ENCODE peak calls at places on chromosomes 4 and X, in four cellular contexts. A, H, N and J are unnamed samples.

GRCh38 chrX:38102875-38103274 is 96.5 kb downstream of the SYTL5 start:
- DNase-seq in A (no peak), H (no peak), N (no peak), J (no peak)

GRCh38 chr4:143606470-143606869 is 93.0 kb downstream of the SMARCA5 start:
- DNase-seq in A (no peak), H (no peak), N (no peak), J (no peak)

GRCh38 chrX:38774249-38774648 is 27.0 kb upstream of the MID1IP1 start:
- DNase-seq in A (no peak), H (no peak), N (no peak), J (no peak)

GRCh38 chr4:2324891-2325290 is 63.0 kb upstream of the MXD4 start:
- DNase-seq in A (no peak), H (no peak), N (no peak), J (no peak)

GRCh38 chr4:38131371-38132139 is 171.4 kb downstream of the PTTG2 start:
- DNase-seq in A (no peak), H (no peak), N (no peak), J (no peak)

GRCh38 chr4:61531188-61531587 is 331.1 kb downstream of the ADGRL3 start:
- DNase-seq in A (no peak), H (no peak), N (no peak), J (peak; percentile 38)

GRCh38 chr4:139241784-139242151 is 38.3 kb downstream of the MGARP start:
- DNase-seq in A (no peak), H (no peak), N (no peak), J (no peak)

GRCh38 chr4:182547435-182547834 is 304.2 kb downstream of the TENM3 start:
- DNase-seq in A (no peak), H (no peak), N (no peak), J (no peak)

GRCh38 chr4:13654158-13654797 is 26.8 kb upstream of the BOD1L1 start:
- DNase-seq in A (peak; percentile 62), H (peak; percentile 79), N (peak; percentile 92), J (peak; percentile 66)

GRCh38 chr4:47642985-47643745 is 158.1 kb downstream of the ATP10D start:
- DNase-seq in A (no peak), H (no peak), N (no peak), J (no peak)

GRCh38 chr4:139042981-139043460 is 27.4 kb downstream of the NOCT start:
- DNase-seq in A (no peak), H (no peak), N (no peak), J (no peak)

GRCh38 chr4:183035726-183036415 is 63.2 kb upstream of the WWC2 start:
- DNase-seq in A (no peak), H (no peak), N (no peak), J (no peak)

GRCh38 chr4:38924266-38924827 is 56.7 kb downstream of the FAM114A1 start:
- DNase-seq in A (no peak), H (no peak), N (no peak), J (peak; percentile 81)

DNA sequence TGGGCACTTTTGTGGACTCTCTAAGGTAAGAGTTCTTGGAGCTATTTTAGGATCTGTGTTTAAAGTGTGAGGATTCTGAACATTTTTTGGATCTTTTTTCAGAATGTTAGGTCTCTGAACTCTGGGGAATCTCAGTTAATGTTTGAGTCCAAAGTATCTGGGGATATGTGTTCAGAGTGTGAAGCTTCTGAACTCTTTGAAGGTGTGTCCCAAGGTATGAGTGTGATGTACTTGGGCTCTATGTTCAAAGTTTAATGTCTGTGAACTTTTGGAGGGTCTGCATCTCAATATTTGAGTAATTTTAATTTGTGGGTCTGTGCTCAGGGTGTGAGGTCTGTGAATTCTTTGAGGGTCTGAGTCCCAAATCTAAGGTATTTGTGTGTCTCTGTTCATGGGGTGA is 35.4 kb upstream of the PAGE4 start:
- DNase-seq in A (no peak), H (no peak), N (no peak), J (no peak)
- H3K9me3 ChIP-seq in A (no peaks in the 10 kb centered on the region), H (no peaks in the 10 kb centered on the region), N (no peaks in the 10 kb centered on the region), J (no peaks in the 10 kb centered on the region)

GRCh38 chr4:26838055-26838842 is 22.4 kb upstream of the STIM2 start:
- DNase-seq in A (no peak), H (no peak), N (no peak), J (no peak)
- H3K4me1 ChIP-seq in A (peaks cover 5% of the 10 kb centered on the region), H (no peaks in the 10 kb centered on the region), N (no peaks in the 10 kb centered on the region), J (no peaks in the 10 kb centered on the region)

GRCh38 chr4:53558061-53558801 is 33.1 kb downstream of the LNX1 start:
- DNase-seq in A (no peak), H (no peak), N (no peak), J (peak; percentile 12)
- H3K4me3 ChIP-seq in A (no peak overlapping the region), H (no peak overlapping the region), N (no peak overlapping the region), J (no peak overlapping the region)

GRCh38 chr4:1323280-1323634 is 23.8 kb upstream of the UVSSA start:
- DNase-seq in A (no peak), H (no peak), N (no peak), J (no peak)
- H3K9me3 ChIP-seq in A (no peaks in the 10 kb centered on the region), H (no peaks in the 10 kb centered on the region), N (no peaks in the 10 kb centered on the region), J (no peaks in the 10 kb centered on the region)

GRCh38 chr4:15688056-15688455 is 6.4 kb downstream of the FAM200B start:
- DNase-seq in A (no peak), H (no peak), N (no peak), J (no peak)
- H3K4me1 ChIP-seq in A (peaks cover 7% of the 10 kb centered on the region), H (peaks cover 40% of the 10 kb centered on the region), N (no peaks in the 10 kb centered on the region), J (peaks cover 30% of the 10 kb centered on the region)

DNA sequence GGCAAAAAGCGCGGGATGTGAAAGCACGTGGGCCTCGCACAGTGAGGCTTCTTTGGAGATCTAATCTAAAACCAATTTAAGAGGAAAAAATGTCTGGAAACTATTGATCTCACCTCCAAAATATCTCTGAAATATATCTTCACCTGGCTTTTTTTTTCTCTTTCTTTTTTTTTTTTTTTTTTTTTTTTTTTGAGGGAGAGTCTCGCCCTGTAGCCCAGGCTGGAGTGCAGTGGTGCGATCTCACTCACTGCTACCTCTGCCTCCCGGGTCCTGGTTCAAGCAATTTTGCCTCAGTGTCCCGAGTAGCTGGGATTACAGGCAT is 383 bp upstream of the ZMAT1 start:
- DNase-seq in A (no peak), H (no peak), N (no peak), J (no peak)
- H3K4me3 ChIP-seq in A (no peak overlapping the region), H (peak overlapping the region; percentile 89), N (no peak overlapping the region), J (no peak overlapping the region)

DNA sequence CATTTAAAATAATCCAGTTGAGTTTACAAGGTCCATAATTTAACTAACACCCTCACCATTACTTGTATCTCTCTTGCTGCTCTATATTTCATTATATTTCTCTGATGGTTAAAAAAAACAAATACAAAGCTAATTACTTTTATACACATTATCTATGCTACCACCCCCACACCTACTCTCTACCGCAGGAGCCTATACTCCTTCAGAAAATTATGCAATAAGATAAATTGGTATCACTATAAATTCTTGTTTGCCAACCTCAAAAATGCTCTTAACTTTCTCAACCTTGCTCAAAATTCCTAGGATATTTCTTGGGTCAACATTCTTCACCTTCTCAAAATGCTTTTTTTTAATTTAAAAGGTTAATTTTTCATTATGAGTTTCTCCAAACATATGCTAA is 282.7 kb downstream of the KCTD8 start:
- DNase-seq in A (no peak), H (no peak), N (no peak), J (no peak)
- H3K9me3 ChIP-seq in A (no peaks in the 10 kb centered on the region), H (no peaks in the 10 kb centered on the region), N (no peaks in the 10 kb centered on the region), J (no peaks in the 10 kb centered on the region)

GRCh38 chrX:107721966-107722707 is 53.5 kb downstream of the TSC22D3 start:
- DNase-seq in A (no peak), H (no peak), N (no peak), J (no peak)

GRCh38 chrX:107721318-107721717 is 54.3 kb downstream of the TSC22D3 start:
- DNase-seq in A (no peak), H (peak; percentile 47), N (no peak), J (no peak)

GRCh38 chrX:107725761-107726555 is 49.6 kb downstream of the TSC22D3 start:
- DNase-seq in A (no peak), H (no peak), N (no peak), J (no peak)

GRCh38 chrX:107724653-107725052 is 50.9 kb downstream of the TSC22D3 start:
- DNase-seq in A (no peak), H (no peak), N (no peak), J (no peak)

GRCh38 chrX:107723501-107723900 is 52.1 kb downstream of the TSC22D3 start:
- DNase-seq in A (no peak), H (no peak), N (no peak), J (no peak)
- H3K4me1 ChIP-seq in A (no peaks in the 10 kb centered on the region), H (peaks cover 94% of the 10 kb centered on the region), N (peaks cover 3% of the 10 kb centered on the region), J (peaks cover 6% of the 10 kb centered on the region)

GRCh38 chr4:121973791-121974190 is 21.9 kb upstream of the TRPC3 start:
- DNase-seq in A (no peak), H (no peak), N (no peak), J (no peak)

GRCh38 chr4:121980643-121981042 is 28.8 kb upstream of the TRPC3 start:
- DNase-seq in A (no peak), H (no peak), N (no peak), J (no peak)

GRCh38 chr4:121977251-121978168 is 25.6 kb upstream of the TRPC3 start:
- DNase-seq in A (no peak), H (no peak), N (no peak), J (no peak)

DNA sequence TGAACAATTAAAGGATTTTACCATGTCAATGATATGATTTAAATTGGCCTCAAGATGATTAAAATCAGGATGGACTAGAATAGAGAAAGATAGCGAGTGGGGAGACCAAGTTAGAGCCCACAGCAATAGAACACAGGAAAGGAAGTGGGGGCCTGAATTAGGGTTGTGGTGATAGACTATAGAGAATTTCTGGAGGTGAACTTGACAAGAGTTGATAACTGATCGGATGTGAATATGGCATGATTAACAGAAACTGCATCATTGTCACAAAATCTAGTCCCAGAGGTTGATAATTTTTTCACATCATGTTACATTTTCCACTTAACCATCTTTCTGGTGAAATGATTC is 26.3 kb upstream of the TRPC3 start:
- DNase-seq in A (no peak), H (no peak), N (no peak), J (no peak)
- H3K4me3 ChIP-seq in A (no peak overlapping the region), H (no peak overlapping the region), N (no peak overlapping the region), J (no peak overlapping the region)

DNA sequence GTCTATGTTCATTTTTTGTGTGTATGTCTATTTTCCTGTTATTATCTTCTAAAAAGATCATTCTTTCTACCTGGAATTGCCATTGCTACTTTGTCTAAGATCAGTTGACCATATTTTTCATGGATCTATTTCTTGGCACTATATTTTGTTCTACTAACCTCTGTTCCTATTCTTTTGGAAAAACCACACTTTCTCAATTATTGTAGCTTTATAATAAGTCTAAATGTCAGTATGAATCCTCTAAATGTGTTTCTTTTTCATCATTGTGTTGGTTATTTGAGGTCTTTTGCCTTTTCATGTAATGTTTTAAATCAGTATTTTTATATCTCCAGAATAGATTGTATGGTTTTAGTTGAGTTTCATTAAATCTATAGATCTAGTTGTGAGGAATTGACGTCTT is 798.3 kb downstream of the FAT4 start:
- DNase-seq in A (no peak), H (no peak), N (no peak), J (no peak)
- H3K9me3 ChIP-seq in A (peaks cover 17% of the 10 kb centered on the region), H (peaks cover 25% of the 10 kb centered on the region), N (no peaks in the 10 kb centered on the region), J (no peaks in the 10 kb centered on the region)